ENCODE peak calls at places on chromosomes 3 and 15, in ten cellular contexts. O is bronchial epithelial cell; L is AG04450; I is tibial artery; Q is ovary; N is MM.1S; T is astrocyte; U is CD8-positive, alpha-beta T cell; J is heart left ventricle; C is adipocyte. Y is an unnamed sample.

GRCh38 chr3:149395107-149396089 is 17.9 kb upstream of the TM4SF1 start:
- DNase-seq in O (peak; percentile 56), L (no peak), I (peak; percentile 48), Q (peak; percentile 45), N (no peak), T (peak; percentile 69), U (no peak), J (peak; percentile 61), C (peak; percentile 76), Y (no peak)

GRCh38 chr3:24222165-24222805 is 272.4 kb downstream of the THRB start:
- DNase-seq in O (peak; percentile 77), L (no peak), I (no peak), Q (no peak), N (no peak), T (peak; percentile 57), U (no peak), J (no peak), C (no peak), Y (peak; percentile 55)

GRCh38 chr3:40827942-40828688 is 303.4 kb downstream of the ZNF621 start:
- DNase-seq in O (peak; percentile 66), L (no peak), I (peak; percentile 90), Q (no peak), N (no peak), T (no peak), U (no peak), J (peak; percentile 59), C (no peak), Y (no peak)

GRCh38 chr3:73719413-73719831 is 94.7 kb upstream of the PDZRN3 start:
- DNase-seq in O (no peak), L (peak; percentile 47), I (peak; percentile 35), Q (no peak), N (no peak), T (peak; percentile 55), U (no peak), J (no peak), C (peak; percentile 79), Y (no peak)

GRCh38 chr3:35071768-35072167 is 567.6 kb upstream of the ARPP21 start:
- DNase-seq in O (no peak), L (no peak), I (no peak), Q (no peak), N (no peak), T (no peak), U (no peak), J (no peak), C (no peak), Y (no peak)

GRCh38 chr3:71374582-71374981 is 208.9 kb downstream of the FOXP1 start:
- DNase-seq in O (no peak), L (no peak), I (no peak), Q (no peak), N (no peak), T (no peak), U (no peak), J (no peak), C (no peak), Y (no peak)

GRCh38 chr3:197082871-197083270 is 53.3 kb upstream of the MELTF start:
- DNase-seq in O (no peak), L (no peak), I (no peak), Q (no peak), N (no peak), T (peak; percentile 34), U (no peak), J (no peak), C (peak; percentile 38), Y (no peak)

GRCh38 chr3:6025032-6025431 is 835.9 kb upstream of the GRM7 start:
- DNase-seq in O (no peak), L (no peak), I (no peak), Q (no peak), N (peak; percentile 33), T (no peak), U (no peak), J (no peak), C (no peak), Y (no peak)

GRCh38 chr3:107375682-107376081 is 1.6 kb upstream of the CCDC54 start:
- DNase-seq in O (peak; percentile 29), L (no peak), I (no peak), Q (no peak), N (no peak), T (no peak), U (no peak), J (no peak), C (no peak), Y (no peak)

GRCh38 chr15:95655089-95655488 is 675.4 kb upstream of the NR2F2 start:
- DNase-seq in O (no peak), L (no peak), I (no peak), Q (no peak), N (no peak), T (no peak), U (no peak), J (no peak), C (no peak), Y (no peak)

GRCh38 chr15:101675015-101675414 is 22.8 kb upstream of the TM2D3 start:
- DNase-seq in O (peak; percentile 78), L (peak; percentile 42), I (no peak), Q (no peak), N (no peak), T (peak; percentile 81), U (no peak), J (no peak), C (peak; percentile 79), Y (peak; percentile 75)

GRCh38 chr3:172311217-172311616 is 137.0 kb downstream of the GHSR start:
- DNase-seq in O (no peak), L (no peak), I (no peak), Q (no peak), N (no peak), T (no peak), U (no peak), J (no peak), C (no peak), Y (no peak)

GRCh38 chr3:10983219-10983916 is 9.2 kb upstream of the SLC6A1 start:
- DNase-seq in O (peak; percentile 57), L (no peak), I (no peak), Q (no peak), N (peak; percentile 30), T (peak; percentile 3), U (no peak), J (no peak), C (peak; percentile 69), Y (no peak)

GRCh38 chr15:25870899-25871298 is 7.8 kb upstream of the ATP10A start:
- DNase-seq in O (no peak), L (no peak), I (no peak), Q (no peak), N (no peak), T (no peak), U (no peak), J (no peak), C (no peak), Y (no peak)

GRCh38 chr3:8972614-8973013 is 9.3 kb upstream of the RAD18 start:
- DNase-seq in O (peak; percentile 55), L (no peak), I (no peak), Q (no peak), N (no peak), T (no peak), U (no peak), J (no peak), C (no peak), Y (no peak)

GRCh38 chr15:80599359-80599758 is 95.8 kb upstream of the ABHD17C start:
- DNase-seq in O (peak; percentile 95), L (peak; percentile 53), I (no peak), Q (no peak), N (no peak), T (peak; percentile 78), U (no peak), J (no peak), C (no peak), Y (peak; percentile 81)

GRCh38 chr15:74830868-74831267 is 4.4 kb downstream of the CPLX3 start:
- DNase-seq in O (no peak), L (no peak), I (no peak), Q (no peak), N (no peak), T (no peak), U (no peak), J (peak; percentile 44), C (no peak), Y (no peak)

GRCh38 chr15:101128191-101128590 is 123.7 kb downstream of the CHSY1 start:
- DNase-seq in O (peak; percentile 90), L (peak; percentile 94), I (no peak), Q (no peak), N (no peak), T (peak; percentile 98), U (no peak), J (no peak), C (peak; percentile 89), Y (peak; percentile 82)

GRCh38 chr15:69607101-69607500 is 154.5 kb downstream of the RPLP1 start:
- DNase-seq in O (no peak), L (no peak), I (no peak), Q (no peak), N (no peak), T (peak; percentile 62), U (no peak), J (no peak), C (peak; percentile 59), Y (no peak)

GRCh38 chr3:194286747-194287146 is 64.4 kb downstream of the CPN2 start:
- DNase-seq in O (no peak), L (no peak), I (no peak), Q (no peak), N (no peak), T (no peak), U (no peak), J (no peak), C (no peak), Y (no peak)
- H3K27me3 ChIP-seq in O (no peaks in the 10 kb centered on the region), L (peaks cover 32% of the 10 kb centered on the region), I (peaks cover 23% of the 10 kb centered on the region), Q (no peaks in the 10 kb centered on the region), N (no peaks in the 10 kb centered on the region), T (peaks cover 24% of the 10 kb centered on the region), U (no peaks in the 10 kb centered on the region), J (peaks cover 5% of the 10 kb centered on the region), C (peaks cover 3% of the 10 kb centered on the region), Y (peaks cover 17% of the 10 kb centered on the region)

DNA sequence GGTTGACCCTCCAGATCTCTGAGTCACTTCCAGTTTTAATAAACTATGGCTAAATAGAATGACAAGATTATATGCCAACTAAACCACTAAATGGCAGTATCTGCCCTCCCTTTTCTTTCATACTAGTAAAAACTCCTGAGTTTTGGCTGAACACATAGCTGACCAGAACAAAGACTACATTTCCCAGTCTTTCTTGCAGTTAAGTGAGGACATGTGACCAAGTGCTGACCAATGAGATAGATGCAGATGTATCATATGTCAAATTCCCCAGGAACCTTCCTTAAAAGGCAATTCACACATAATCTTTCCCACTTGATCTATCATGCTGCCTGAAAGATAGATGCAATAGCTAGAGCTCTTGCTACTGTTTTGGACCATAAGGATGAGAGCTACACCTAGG is 191.3 kb downstream of the SHOX2 start:
- DNase-seq in O (no peak), L (no peak), I (no peak), Q (no peak), N (no peak), T (no peak), U (no peak), J (no peak), C (peak; percentile 27), Y (no peak)
- H3K4me3 ChIP-seq in O (no peak overlapping the region), L (no peak overlapping the region), I (no peak overlapping the region), Q (no peak overlapping the region), N (no peak overlapping the region), T (no peak overlapping the region), U (no peak overlapping the region), J (no peak overlapping the region), C (no peak overlapping the region), Y (no peak overlapping the region)

GRCh38 chr3:159146856-159147255 is 345.0 kb downstream of the MFSD1 start:
- DNase-seq in O (no peak), L (no peak), I (no peak), Q (no peak), N (no peak), T (no peak), U (no peak), J (no peak), C (no peak), Y (no peak)
- H3K27me3 ChIP-seq in O (no peaks in the 10 kb centered on the region), L (no peaks in the 10 kb centered on the region), I (no peaks in the 10 kb centered on the region), Q (no peaks in the 10 kb centered on the region), N (no peaks in the 10 kb centered on the region), T (peaks cover 2% of the 10 kb centered on the region), U (no peaks in the 10 kb centered on the region), J (no peaks in the 10 kb centered on the region), C (no peaks in the 10 kb centered on the region), Y (no peaks in the 10 kb centered on the region)

GRCh38 chr3:47961815-47962606 is 54.2 kb downstream of the MAP4 start:
- DNase-seq in O (peak; percentile 60), L (no peak), I (no peak), Q (no peak), N (peak; percentile 92), T (peak; percentile 12), U (peak; percentile 53), J (no peak), C (peak; percentile 45), Y (peak; percentile 23)
- H3K4me3 ChIP-seq in O (no peak overlapping the region), L (no peak overlapping the region), I (no peak overlapping the region), Q (no peak overlapping the region), N (no peak overlapping the region), T (no peak overlapping the region), U (no peak overlapping the region), J (no peak overlapping the region), C (no peak overlapping the region), Y (no peak overlapping the region)